ENCODE peak calls at places on chromosomes 11 and 22, in six cellular contexts. One of them, this sample, is unnamed.

GRCh38 chr11:86565787-86566186 is 106.6 kb downstream of the ME3 start:
- DNase-seq in activated gamma-delta T cell treated with anti-CD3 and anti-CD28 coated beads, Interleukin-2, amount 50 U/mL, for 16 hours: no peak
- DNase-seq in HFF-Myc: no peak
- DNase-seq in posterior cingulate gyrus: no peak
- DNase-seq in HL-60: no peak
- DNase-seq in stimulated activated CD8-positive, alpha-beta memory T cell treated with anti-CD3 and anti-CD28 coated beads, Interleukin-12 subunit alpha, Interleukin-12 subunit beta, amount 100 ng/mL, for 4 hours: no peak
- DNase-seq in this sample: no peak

GRCh38 chr11:10631761-10632160 is 61.8 kb downstream of the IRAG1 start:
- DNase-seq in stimulated activated CD8-positive, alpha-beta memory T cell treated with anti-CD3 and anti-CD28 coated beads, Interleukin-12 subunit alpha, Interleukin-12 subunit beta, amount 100 ng/mL, for 4 hours: no peak
- DNase-seq in HL-60: no peak
- DNase-seq in HFF-Myc: no peak
- DNase-seq in posterior cingulate gyrus: no peak
- DNase-seq in activated gamma-delta T cell treated with anti-CD3 and anti-CD28 coated beads, Interleukin-2, amount 50 U/mL, for 16 hours: no peak
- DNase-seq in this sample: no peak

GRCh38 chr11:37509471-37509870 is 911.4 kb upstream of the RAG2 start:
- DNase-seq in HL-60: no peak
- DNase-seq in stimulated activated CD8-positive, alpha-beta memory T cell treated with anti-CD3 and anti-CD28 coated beads, Interleukin-12 subunit alpha, Interleukin-12 subunit beta, amount 100 ng/mL, for 4 hours: no peak
- DNase-seq in posterior cingulate gyrus: no peak
- DNase-seq in activated gamma-delta T cell treated with anti-CD3 and anti-CD28 coated beads, Interleukin-2, amount 50 U/mL, for 16 hours: no peak
- DNase-seq in HFF-Myc: no peak
- DNase-seq in this sample: no peak

GRCh38 chr22:19167106-19167869 is 11.2 kb downstream of the SLC25A1 start:
- DNase-seq in stimulated activated CD8-positive, alpha-beta memory T cell treated with anti-CD3 and anti-CD28 coated beads, Interleukin-12 subunit alpha, Interleukin-12 subunit beta, amount 100 ng/mL, for 4 hours: no peak
- DNase-seq in HL-60: no peak
- DNase-seq in activated gamma-delta T cell treated with anti-CD3 and anti-CD28 coated beads, Interleukin-2, amount 50 U/mL, for 16 hours: no peak
- DNase-seq in posterior cingulate gyrus: no peak
- DNase-seq in HFF-Myc: no peak
- DNase-seq in this sample: no peak

GRCh38 chr11:107427569-107428180 is 29.9 kb downstream of the CWF19L2 start:
- DNase-seq in posterior cingulate gyrus: no peak
- DNase-seq in activated gamma-delta T cell treated with anti-CD3 and anti-CD28 coated beads, Interleukin-2, amount 50 U/mL, for 16 hours: no peak
- DNase-seq in HL-60: no peak
- DNase-seq in stimulated activated CD8-positive, alpha-beta memory T cell treated with anti-CD3 and anti-CD28 coated beads, Interleukin-12 subunit alpha, Interleukin-12 subunit beta, amount 100 ng/mL, for 4 hours: no peak
- DNase-seq in HFF-Myc: no peak
- DNase-seq in this sample: no peak

GRCh38 chr11:101583180-101584128 is at the start of gene TRPC6:
- DNase-seq in HFF-Myc: no peak
- DNase-seq in activated gamma-delta T cell treated with anti-CD3 and anti-CD28 coated beads, Interleukin-2, amount 50 U/mL, for 16 hours: no peak
- DNase-seq in HL-60: no peak
- DNase-seq in posterior cingulate gyrus: peak; percentile 86
- DNase-seq in stimulated activated CD8-positive, alpha-beta memory T cell treated with anti-CD3 and anti-CD28 coated beads, Interleukin-12 subunit alpha, Interleukin-12 subunit beta, amount 100 ng/mL, for 4 hours: no peak
- DNase-seq in this sample: no peak

GRCh38 chr22:43900206-43900605 is 8.4 kb upstream of the PNPLA5 start:
- DNase-seq in HL-60: no peak
- DNase-seq in stimulated activated CD8-positive, alpha-beta memory T cell treated with anti-CD3 and anti-CD28 coated beads, Interleukin-12 subunit alpha, Interleukin-12 subunit beta, amount 100 ng/mL, for 4 hours: no peak
- DNase-seq in activated gamma-delta T cell treated with anti-CD3 and anti-CD28 coated beads, Interleukin-2, amount 50 U/mL, for 16 hours: no peak
- DNase-seq in HFF-Myc: no peak
- DNase-seq in posterior cingulate gyrus: no peak
- DNase-seq in this sample: no peak

GRCh38 chr11:104946907-104947306 is 21.5 kb downstream of the CASP4 start:
- DNase-seq in stimulated activated CD8-positive, alpha-beta memory T cell treated with anti-CD3 and anti-CD28 coated beads, Interleukin-12 subunit alpha, Interleukin-12 subunit beta, amount 100 ng/mL, for 4 hours: no peak
- DNase-seq in HFF-Myc: no peak
- DNase-seq in HL-60: peak; percentile 43
- DNase-seq in activated gamma-delta T cell treated with anti-CD3 and anti-CD28 coated beads, Interleukin-2, amount 50 U/mL, for 16 hours: no peak
- DNase-seq in posterior cingulate gyrus: no peak
- DNase-seq in this sample: peak; percentile 48

GRCh38 chr11:7604331-7604973 is 68.8 kb downstream of the CYB5R2 start:
- DNase-seq in HFF-Myc: no peak
- DNase-seq in posterior cingulate gyrus: no peak
- DNase-seq in stimulated activated CD8-positive, alpha-beta memory T cell treated with anti-CD3 and anti-CD28 coated beads, Interleukin-12 subunit alpha, Interleukin-12 subunit beta, amount 100 ng/mL, for 4 hours: no peak
- DNase-seq in activated gamma-delta T cell treated with anti-CD3 and anti-CD28 coated beads, Interleukin-2, amount 50 U/mL, for 16 hours: no peak
- DNase-seq in HL-60: no peak
- DNase-seq in this sample: no peak

GRCh38 chr22:36010090-36010489 is 18.5 kb downstream of the RBFOX2 start:
- DNase-seq in stimulated activated CD8-positive, alpha-beta memory T cell treated with anti-CD3 and anti-CD28 coated beads, Interleukin-12 subunit alpha, Interleukin-12 subunit beta, amount 100 ng/mL, for 4 hours: no peak
- DNase-seq in HFF-Myc: no peak
- DNase-seq in HL-60: no peak
- DNase-seq in posterior cingulate gyrus: peak; percentile 76
- DNase-seq in activated gamma-delta T cell treated with anti-CD3 and anti-CD28 coated beads, Interleukin-2, amount 50 U/mL, for 16 hours: no peak
- DNase-seq in this sample: no peak

GRCh38 chr11:120819003-120819402 is 204.9 kb upstream of the TBCEL start:
- DNase-seq in HFF-Myc: no peak
- DNase-seq in HL-60: no peak
- DNase-seq in posterior cingulate gyrus: no peak
- DNase-seq in stimulated activated CD8-positive, alpha-beta memory T cell treated with anti-CD3 and anti-CD28 coated beads, Interleukin-12 subunit alpha, Interleukin-12 subunit beta, amount 100 ng/mL, for 4 hours: no peak
- DNase-seq in activated gamma-delta T cell treated with anti-CD3 and anti-CD28 coated beads, Interleukin-2, amount 50 U/mL, for 16 hours: no peak
- DNase-seq in this sample: no peak

GRCh38 chr22:46684706-46685105 is 53.3 kb downstream of the CERK start:
- DNase-seq in HFF-Myc: no peak
- DNase-seq in posterior cingulate gyrus: no peak
- DNase-seq in activated gamma-delta T cell treated with anti-CD3 and anti-CD28 coated beads, Interleukin-2, amount 50 U/mL, for 16 hours: no peak
- DNase-seq in stimulated activated CD8-positive, alpha-beta memory T cell treated with anti-CD3 and anti-CD28 coated beads, Interleukin-12 subunit alpha, Interleukin-12 subunit beta, amount 100 ng/mL, for 4 hours: no peak
- DNase-seq in HL-60: no peak
- DNase-seq in this sample: no peak

GRCh38 chr11:110301577-110301976 is 5.2 kb upstream of the RDX start:
- DNase-seq in activated gamma-delta T cell treated with anti-CD3 and anti-CD28 coated beads, Interleukin-2, amount 50 U/mL, for 16 hours: no peak
- DNase-seq in stimulated activated CD8-positive, alpha-beta memory T cell treated with anti-CD3 and anti-CD28 coated beads, Interleukin-12 subunit alpha, Interleukin-12 subunit beta, amount 100 ng/mL, for 4 hours: no peak
- DNase-seq in HL-60: no peak
- DNase-seq in HFF-Myc: no peak
- DNase-seq in posterior cingulate gyrus: no peak
- DNase-seq in this sample: no peak

GRCh38 chr11:92870241-92870826 is 99.1 kb upstream of the MTNR1B start:
- DNase-seq in HFF-Myc: no peak
- DNase-seq in posterior cingulate gyrus: no peak
- DNase-seq in HL-60: no peak
- DNase-seq in activated gamma-delta T cell treated with anti-CD3 and anti-CD28 coated beads, Interleukin-2, amount 50 U/mL, for 16 hours: no peak
- DNase-seq in stimulated activated CD8-positive, alpha-beta memory T cell treated with anti-CD3 and anti-CD28 coated beads, Interleukin-12 subunit alpha, Interleukin-12 subunit beta, amount 100 ng/mL, for 4 hours: no peak
- DNase-seq in this sample: no peak

GRCh38 chr22:30266445-30267381 is at the start of gene OSM:
- DNase-seq in HFF-Myc: no peak
- DNase-seq in activated gamma-delta T cell treated with anti-CD3 and anti-CD28 coated beads, Interleukin-2, amount 50 U/mL, for 16 hours: peak; percentile 55
- DNase-seq in stimulated activated CD8-positive, alpha-beta memory T cell treated with anti-CD3 and anti-CD28 coated beads, Interleukin-12 subunit alpha, Interleukin-12 subunit beta, amount 100 ng/mL, for 4 hours: peak; percentile 49
- DNase-seq in posterior cingulate gyrus: no peak
- DNase-seq in HL-60: peak; percentile 75
- DNase-seq in this sample: peak; percentile 79

GRCh38 chr11:128879817-128880216 is 11.3 kb upstream of the KCNJ5 start:
- DNase-seq in activated gamma-delta T cell treated with anti-CD3 and anti-CD28 coated beads, Interleukin-2, amount 50 U/mL, for 16 hours: no peak
- DNase-seq in HFF-Myc: no peak
- DNase-seq in stimulated activated CD8-positive, alpha-beta memory T cell treated with anti-CD3 and anti-CD28 coated beads, Interleukin-12 subunit alpha, Interleukin-12 subunit beta, amount 100 ng/mL, for 4 hours: no peak
- DNase-seq in posterior cingulate gyrus: no peak
- DNase-seq in HL-60: no peak
- DNase-seq in this sample: no peak

GRCh38 chr11:86176165-86176884 is 68.2 kb upstream of the EED start:
- DNase-seq in posterior cingulate gyrus: no peak
- DNase-seq in HL-60: peak; percentile 28
- DNase-seq in HFF-Myc: no peak
- DNase-seq in stimulated activated CD8-positive, alpha-beta memory T cell treated with anti-CD3 and anti-CD28 coated beads, Interleukin-12 subunit alpha, Interleukin-12 subunit beta, amount 100 ng/mL, for 4 hours: no peak
- DNase-seq in activated gamma-delta T cell treated with anti-CD3 and anti-CD28 coated beads, Interleukin-2, amount 50 U/mL, for 16 hours: no peak
- DNase-seq in this sample: no peak

GRCh38 chr11:1536065-1536843 is 35.8 kb downstream of the DUSP8 start:
- DNase-seq in posterior cingulate gyrus: peak; percentile 48
- DNase-seq in stimulated activated CD8-positive, alpha-beta memory T cell treated with anti-CD3 and anti-CD28 coated beads, Interleukin-12 subunit alpha, Interleukin-12 subunit beta, amount 100 ng/mL, for 4 hours: no peak
- DNase-seq in HL-60: no peak
- DNase-seq in activated gamma-delta T cell treated with anti-CD3 and anti-CD28 coated beads, Interleukin-2, amount 50 U/mL, for 16 hours: no peak
- DNase-seq in HFF-Myc: no peak
- DNase-seq in this sample: no peak